ENCODE peak calls at places on chromosomes 1 and 21, in five cellular contexts. X, Y, B, J and O are unnamed samples.
A peak's percentile ranks its signal among the peaks of the same experiment; 100 is the strongest.

GRCh38 chr1:46527474-46528296 is 23.8 kb downstream of the KNCN start:
- DNase-seq in J (peak; percentile 82), X (peak; percentile 80), B (peak; percentile 78), Y (peak; percentile 77), O (peak; percentile 82)

GRCh38 chr21:28805885-28806284 is 186.8 kb downstream of the LTN1 start:
- DNase-seq in J (no peak), X (no peak), B (no peak), Y (peak; percentile 28), O (peak; percentile 88)

GRCh38 chr1:1319646-1319941 is 4.9 kb downstream of the INTS11 start:
- DNase-seq in Y (no peak), B (no peak), J (no peak), X (no peak), O (no peak)

GRCh38 chr1:156801409-156802121 is 15.1 kb downstream of the SH2D2A start:
- DNase-seq in Y (peak; percentile 56), B (no peak), J (no peak), X (no peak), O (peak; percentile 59)

GRCh38 chr1:16244650-16245285 is 7.8 kb upstream of the CPLANE2 start:
- DNase-seq in J (no peak), Y (no peak), B (no peak), X (no peak), O (no peak)

GRCh38 chr21:40453183-40453582 is 393.8 kb downstream of the DSCAM start:
- DNase-seq in X (no peak), B (no peak), J (no peak), Y (no peak), O (no peak)

GRCh38 chr21:44919913-44920693 is 596 bp downstream of the ITGB2 start:
- DNase-seq in Y (no peak), B (no peak), X (no peak), J (no peak), O (no peak)

GRCh38 chr1:119613769-119614358 is 34.2 kb downstream of the ZNF697 start:
- DNase-seq in X (peak; percentile 88), Y (peak; percentile 79), J (peak; percentile 77), B (peak; percentile 38), O (peak; percentile 91)

GRCh38 chr1:55534565-55535091 is 319.5 kb upstream of the USP24 start:
- DNase-seq in X (no peak), B (no peak), Y (no peak), J (no peak), O (no peak)

GRCh38 chr21:46063227-46063626 is 34.7 kb upstream of the COL6A2 start:
- DNase-seq in X (no peak), B (no peak), J (no peak), Y (no peak), O (no peak)